ENCODE peak calls at places on chromosomes 5 and 9, in five cellular contexts. One of them, this sample, is unnamed.
A peak's percentile ranks its signal among the peaks of the same experiment; 100 is the strongest.

GRCh38 chr9:21392270-21392669 is 7.1 kb upstream of the IFNA2 start:
- DNase-seq in neuronal stem cell: no peak
- DNase-seq in DMS153: peak; percentile 15
- DNase-seq in mammary epithelial cell: peak; percentile 33
- DNase-seq in transverse colon: no peak
- DNase-seq in this sample: peak; percentile 35

GRCh38 chr9:14314929-14315753 is 1.2 kb upstream of the NFIB start:
- DNase-seq in neuronal stem cell: peak; percentile 32
- DNase-seq in DMS153: peak; percentile 76
- DNase-seq in mammary epithelial cell: peak; percentile 85
- DNase-seq in transverse colon: peak; percentile 91
- DNase-seq in this sample: peak; percentile 93

GRCh38 chr5:77076961-77077820 is 9.9 kb downstream of the ZBED3 start:
- DNase-seq in neuronal stem cell: peak; percentile 71
- DNase-seq in DMS153: no peak
- DNase-seq in mammary epithelial cell: peak; percentile 46
- DNase-seq in transverse colon: peak; percentile 65
- DNase-seq in this sample: peak; percentile 71

GRCh38 chr9:6628714-6629113 is 16.8 kb downstream of the GLDC start:
- DNase-seq in neuronal stem cell: no peak
- DNase-seq in DMS153: no peak
- DNase-seq in mammary epithelial cell: peak; percentile 64
- DNase-seq in transverse colon: no peak
- DNase-seq in this sample: peak; percentile 94

GRCh38 chr5:127068771-127069330 is 4.5 kb downstream of the C5orf63 start:
- DNase-seq in neuronal stem cell: no peak
- DNase-seq in DMS153: no peak
- DNase-seq in mammary epithelial cell: no peak
- DNase-seq in transverse colon: no peak
- DNase-seq in this sample: peak; percentile 52

GRCh38 chr5:77066823-77067442 is 20.2 kb downstream of the ZBED3 start:
- DNase-seq in neuronal stem cell: no peak
- DNase-seq in DMS153: no peak
- DNase-seq in mammary epithelial cell: peak; percentile 74
- DNase-seq in transverse colon: no peak
- DNase-seq in this sample: peak; percentile 64

GRCh38 chr5:37717613-37718431 is 122.0 kb downstream of the GDNF start:
- DNase-seq in neuronal stem cell: no peak
- DNase-seq in DMS153: peak; percentile 88
- DNase-seq in mammary epithelial cell: no peak
- DNase-seq in transverse colon: peak; percentile 80
- DNase-seq in this sample: peak; percentile 93

GRCh38 chr5:80607832-80608231 is 37.8 kb upstream of the ANKRD34B start:
- DNase-seq in neuronal stem cell: no peak
- DNase-seq in DMS153: no peak
- DNase-seq in mammary epithelial cell: no peak
- DNase-seq in transverse colon: no peak
- DNase-seq in this sample: no peak